ENCODE peak calls at places on chromosomes 3 and 15, in six cellular contexts. O, T, K, P, R and X are unnamed samples. For H3K4me1, the result is how much of the 10 kb centered on the place peaks cover.

GRCh38 chr15:68821898-68822380 is 1.2 kb upstream of the ANP32A start:
- DNase-seq in O (peak), P (peak), R (no peak), K (no peak), T (peak), X (no peak)

GRCh38 chr3:189502676-189503257 is 128.4 kb upstream of the TP63 start:
- DNase-seq in K (no peak), O (no peak), P (no peak), T (no peak), R (no peak), X (no peak)

GRCh38 chr15:69823223-69823907 is 274.4 kb downstream of the TLE3 start:
- DNase-seq in T (no peak), O (no peak), P (peak), R (no peak), K (no peak), X (no peak)

GRCh38 chr3:178129109-178129508 is 407.1 kb upstream of the KCNMB2 start:
- DNase-seq in O (no peak), T (no peak), P (no peak), K (no peak), R (no peak), X (no peak)

GRCh38 chr3:58749948-58750347 is 83.4 kb upstream of the FAM3D start:
- DNase-seq in P (no peak), K (no peak), T (no peak), O (no peak), R (no peak), X (no peak)

GRCh38 chr3:78140866-78141658 is 1101.2 kb downstream of the ROBO2 start:
- DNase-seq in K (no peak), T (no peak), P (no peak), O (no peak), R (no peak), X (no peak)

GRCh38 chr3:170467007-170467406 is 48.3 kb downstream of the CLDN11 start:
- DNase-seq in P (no peak), T (no peak), O (peak), R (no peak), K (no peak), X (no peak)

GRCh38 chr3:99319961-99320360 is 318.4 kb upstream of the COL8A1 start:
- DNase-seq in O (no peak), T (no peak), P (no peak), R (no peak), K (no peak), X (no peak)

GRCh38 chr15:85690546-85691226 is 104.0 kb downstream of the KLHL25 start:
- DNase-seq in R (no peak), T (no peak), O (no peak), K (no peak), P (no peak), X (no peak)

GRCh38 chr15:58038426-58039106 is 26.9 kb downstream of the ALDH1A2 start:
- DNase-seq in P (no peak), T (no peak), R (no peak), K (no peak), O (no peak), X (no peak)

GRCh38 chr15:60228619-60229018 is 169.2 kb downstream of the ANXA2 start:
- DNase-seq in O (no peak), P (no peak), K (no peak), T (no peak), R (no peak), X (no peak)

GRCh38 chr3:39096775-39097174 is 10.7 kb downstream of the GORASP1 start:
- DNase-seq in O (peak), T (no peak), K (no peak), P (no peak), R (no peak), X (no peak)

GRCh38 chr15:49101536-49101935 is 53.9 kb downstream of the COPS2 start:
- DNase-seq in K (no peak), R (no peak), P (no peak), T (no peak), O (no peak), X (no peak)

GRCh38 chr3:39541917-39542329 is 74.4 kb downstream of the MOBP start:
- DNase-seq in O (peak), K (no peak), P (no peak), R (no peak), T (peak), X (no peak)

GRCh38 chr15:64001148-64001547 is 45.1 kb downstream of the DAPK2 start:
- DNase-seq in R (no peak), K (no peak), O (no peak), P (no peak), T (no peak), X (no peak)

DNA sequence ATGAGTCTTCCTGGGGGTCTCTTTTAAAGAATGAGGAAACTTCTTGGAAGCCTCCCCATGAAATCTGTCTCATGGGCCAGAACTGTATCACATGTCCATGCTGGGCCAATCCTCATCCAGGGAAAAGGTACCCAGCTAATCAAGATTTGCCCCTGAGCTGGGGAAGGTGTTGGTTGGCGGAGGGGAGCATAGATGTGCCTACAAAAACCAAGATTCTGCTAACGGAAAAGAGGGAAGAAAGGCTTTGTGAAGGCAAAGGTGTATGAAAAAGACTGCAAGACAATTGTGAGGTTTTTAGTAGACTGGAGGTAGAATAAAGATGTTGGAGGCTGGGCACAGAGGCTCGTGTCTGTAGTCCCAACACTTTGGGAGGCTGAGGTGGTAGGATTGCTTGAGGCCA is 18.5 kb upstream of the BLM start:
- DNase-seq in K (no peak), P (no peak), R (no peak), T (no peak), O (no peak), X (no peak)
- H3K4me1 ChIP-seq in K (under half), P (under half), R (under half), T (under half), O (under half), X (under half)

GRCh38 chr3:43291546-43291945 is 5.2 kb downstream of the SNRK start:
- DNase-seq in O (no peak), P (no peak), R (no peak), K (no peak), T (no peak), X (no peak)
- H3K4me1 ChIP-seq in O (under half), P (half or more), R (half or more), K (half or more), T (under half), X (half or more)

DNA sequence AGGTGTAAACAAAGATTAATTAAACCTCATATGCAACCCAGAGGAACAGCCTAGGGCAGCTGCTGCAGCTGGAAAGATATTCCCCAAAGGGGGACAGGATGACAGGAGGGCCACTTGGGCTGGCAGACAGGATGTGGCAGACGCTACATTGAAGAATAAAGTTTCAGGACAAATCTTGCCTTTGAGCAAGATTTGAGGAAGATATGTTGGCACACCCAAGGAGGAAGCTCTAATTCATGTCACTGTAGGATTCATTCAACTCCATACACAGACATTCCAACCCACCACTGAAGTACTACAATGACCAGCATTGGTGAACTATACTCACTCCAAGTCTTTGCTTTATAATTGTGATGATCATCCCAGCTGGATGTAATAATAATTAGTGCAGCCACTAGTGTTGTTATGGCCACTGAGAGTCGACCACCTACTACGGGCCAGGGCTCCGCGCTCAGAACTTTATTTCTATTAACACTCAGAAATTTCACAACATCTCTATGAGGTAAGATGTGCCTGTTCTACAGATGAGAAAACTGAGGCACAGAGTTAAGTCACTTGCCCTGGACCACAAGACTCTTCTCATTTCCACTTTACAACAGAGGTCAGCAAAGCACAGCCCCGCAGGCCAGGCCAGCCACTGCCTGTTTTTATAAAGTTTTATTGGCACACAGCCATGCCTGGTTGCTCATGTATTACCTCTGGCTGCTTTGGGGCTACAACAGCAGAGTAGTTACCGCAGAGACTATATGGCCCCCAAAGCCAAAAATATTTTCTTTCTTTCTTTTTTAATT is 503.8 kb downstream of the SHQ1 start:
- DNase-seq in K (no peak), O (no peak), R (no peak), P (no peak), T (no peak), X (no peak)
- H3K4me1 ChIP-seq in K (under half), O (under half), R (under half), P (under half), T (under half), X (under half)

DNA sequence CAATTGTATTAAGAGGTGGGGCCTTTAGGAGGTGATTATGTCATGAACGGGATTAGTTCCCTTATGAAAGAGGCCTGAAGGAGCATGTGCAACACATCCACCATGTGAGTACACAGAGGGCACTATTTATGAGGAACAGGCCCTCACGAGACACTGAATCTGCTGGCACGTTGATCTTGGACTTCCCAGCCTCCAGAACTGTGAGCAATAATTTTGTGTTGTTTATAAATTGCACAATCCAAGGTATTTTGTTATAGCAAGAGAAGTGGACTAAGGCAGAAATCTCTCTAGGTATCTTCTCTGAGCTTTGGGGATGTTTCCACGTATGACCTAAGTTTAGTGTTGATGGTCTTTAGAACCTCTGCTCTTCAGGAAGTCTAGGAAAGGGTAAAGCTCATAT is 149.3 kb upstream of the CBLB start:
- DNase-seq in T (no peak), O (no peak), P (no peak), R (no peak), K (no peak), X (no peak)
- H3K4me1 ChIP-seq in T (under half), O (under half), P (under half), R (under half), K (under half), X (under half)

DNA sequence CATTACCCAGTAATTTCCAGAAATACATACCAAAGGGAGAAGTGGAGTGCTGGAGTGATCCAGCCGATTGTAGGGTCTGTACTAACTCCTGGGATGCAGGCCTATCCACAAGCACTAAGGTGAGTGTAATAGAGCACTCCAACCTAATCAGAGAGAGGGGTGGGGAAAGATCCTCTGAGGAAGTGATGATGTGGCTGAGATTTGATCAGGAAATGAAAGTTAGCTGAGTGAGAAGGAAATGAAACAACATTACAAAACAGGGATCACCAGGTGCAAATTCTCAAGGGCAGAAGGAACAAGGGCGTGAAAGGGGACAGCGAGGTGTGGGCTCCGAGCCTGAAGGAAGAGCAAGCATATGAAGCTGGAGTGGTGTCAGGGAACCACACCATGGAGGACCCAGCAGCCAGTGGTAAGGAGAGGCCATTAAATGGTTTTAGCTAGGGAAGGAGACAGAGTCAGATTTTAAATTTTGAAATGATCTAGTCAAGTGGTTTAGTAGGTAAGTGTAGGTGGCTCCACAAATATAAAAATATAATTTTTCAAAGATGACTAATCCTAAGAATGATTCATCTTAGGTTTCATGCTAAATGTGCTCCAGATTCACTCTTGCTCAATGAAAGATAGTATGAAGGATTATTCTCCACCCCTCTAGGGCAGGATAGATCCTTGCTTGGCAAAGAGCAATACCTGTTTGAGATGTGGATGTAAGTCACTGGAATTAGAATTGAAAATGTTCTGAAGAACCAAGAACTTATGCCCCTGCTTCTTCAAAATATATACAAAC is 348.7 kb downstream of the TBL1XR1 start:
- DNase-seq in P (no peak), K (no peak), T (no peak), R (no peak), O (no peak), X (no peak)
- H3K4me1 ChIP-seq in P (under half), K (under half), T (under half), R (under half), O (under half), X (under half)

GRCh38 chr3:69370156-69370944 is 15.5 kb downstream of the FRMD4B start:
- DNase-seq in R (peak), K (peak), O (no peak), T (no peak), P (no peak), X (peak)

GRCh38 chr3:69368129-69368741 is 17.7 kb downstream of the FRMD4B start:
- DNase-seq in T (no peak), R (no peak), K (no peak), O (peak), P (no peak), X (peak)

GRCh38 chr3:69364354-69364753 is 21.5 kb downstream of the FRMD4B start:
- DNase-seq in O (no peak), T (no peak), P (no peak), R (no peak), K (no peak), X (no peak)

GRCh38 chr3:69370945-69371301 is 15.0 kb downstream of the FRMD4B start:
- DNase-seq in T (no peak), O (peak), R (no peak), P (no peak), K (no peak), X (no peak)

GRCh38 chr3:69367586-69367985 is 18.3 kb downstream of the FRMD4B start:
- DNase-seq in O (no peak), K (no peak), T (no peak), P (no peak), R (no peak), X (no peak)
- H3K4me1 ChIP-seq in O (under half), K (half or more), T (under half), P (under half), R (under half), X (under half)

GRCh38 chr3:157130881-157131251 is 29.1 kb downstream of the CCNL1 start:
- DNase-seq in K (no peak), P (no peak), O (peak), R (no peak), T (no peak), X (no peak)
- H3K4me1 ChIP-seq in K (half or more), P (half or more), O (under half), R (under half), T (half or more), X (under half)

GRCh38 chr15:90562669-90563068 is 32.9 kb downstream of the CRTC3 start:
- DNase-seq in K (no peak), O (no peak), T (no peak), P (no peak), R (no peak), X (no peak)
- H3K4me1 ChIP-seq in K (half or more), O (under half), T (under half), P (under half), R (under half), X (half or more)

GRCh38 chr3:31882431-31882830 is 98.6 kb downstream of the OSBPL10 start:
- DNase-seq in T (no peak), R (no peak), K (no peak), O (no peak), P (peak), X (no peak)
- H3K4me1 ChIP-seq in T (under half), R (under half), K (under half), O (under half), P (under half), X (under half)

DNA sequence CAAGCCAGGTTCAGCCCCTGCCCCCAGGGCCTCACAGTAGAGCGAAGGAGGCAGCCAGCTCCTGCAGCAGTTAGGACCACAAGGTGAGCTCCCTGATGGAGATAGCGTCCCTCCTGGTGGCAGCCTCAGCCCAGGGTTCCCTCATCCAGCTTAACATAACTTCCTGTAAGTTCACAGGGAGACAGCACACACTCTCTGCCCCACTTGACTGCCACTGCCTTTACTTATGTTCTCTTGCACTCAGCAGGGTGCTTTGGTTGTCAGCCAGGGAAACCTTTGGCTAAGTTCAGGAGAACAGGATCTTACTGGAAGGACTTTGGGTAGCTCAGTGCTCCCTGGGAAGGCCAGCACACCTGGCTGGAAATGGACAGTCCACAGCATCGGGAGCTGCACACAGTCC is 10.9 kb downstream of the KBTBD13 start:
- DNase-seq in T (no peak), P (no peak), O (no peak), R (no peak), K (no peak), X (peak)
- H3K4me1 ChIP-seq in T (under half), P (half or more), O (under half), R (half or more), K (under half), X (under half)